ENCODE peak calls at places on chromosomes 7 and 10, in five cellular contexts. One of them, this sample, is unnamed.

GRCh38 chr10:132078746-132079345 is 13.1 kb downstream of the JAKMIP3 start:
- DNase-seq in NCI-H69: no peak
- DNase-seq in AG08395: no peak
- DNase-seq in kidney tubule cell: no peak
- DNase-seq in EH: no peak
- DNase-seq in this sample: no peak

GRCh38 chr7:36995776-36996175 is 271.5 kb upstream of the AOAH start:
- DNase-seq in NCI-H69: no peak
- DNase-seq in AG08395: no peak
- DNase-seq in kidney tubule cell: no peak
- DNase-seq in EH: no peak
- DNase-seq in this sample: no peak

GRCh38 chr10:27542324-27542723 is 38.2 kb downstream of the RAB18 start:
- DNase-seq in NCI-H69: no peak
- DNase-seq in AG08395: no peak
- DNase-seq in kidney tubule cell: no peak
- DNase-seq in EH: no peak
- DNase-seq in this sample: no peak

GRCh38 chr7:1240917-1241509 is 8.3 kb downstream of the UNCX start:
- DNase-seq in NCI-H69: peak; percentile 32
- DNase-seq in AG08395: no peak
- DNase-seq in kidney tubule cell: no peak
- DNase-seq in EH: no peak
- DNase-seq in this sample: no peak

GRCh38 chr10:57168703-57169240 is 807.7 kb upstream of the ZWINT start:
- DNase-seq in NCI-H69: peak; percentile 47
- DNase-seq in AG08395: no peak
- DNase-seq in kidney tubule cell: no peak
- DNase-seq in EH: no peak
- DNase-seq in this sample: no peak

GRCh38 chr7:86926732-86927131 is 132.7 kb downstream of the ELAPOR2 start:
- DNase-seq in NCI-H69: peak; percentile 76
- DNase-seq in AG08395: peak; percentile 76
- DNase-seq in kidney tubule cell: peak; percentile 48
- DNase-seq in EH: peak; percentile 58
- DNase-seq in this sample: peak; percentile 52

GRCh38 chr10:13483951-13484350 is 44.9 kb downstream of the BEND7 start:
- DNase-seq in NCI-H69: no peak
- DNase-seq in AG08395: no peak
- DNase-seq in kidney tubule cell: peak; percentile 62
- DNase-seq in EH: no peak
- DNase-seq in this sample: no peak

GRCh38 chr10:77186936-77187335 is 450.7 kb downstream of the KCNMA1 start:
- DNase-seq in NCI-H69: no peak
- DNase-seq in AG08395: no peak
- DNase-seq in kidney tubule cell: peak; percentile 34
- DNase-seq in EH: peak; percentile 75
- DNase-seq in this sample: no peak

GRCh38 chr7:8638076-8638475 is 204.7 kb downstream of the NXPH1 start:
- DNase-seq in NCI-H69: peak; percentile 99
- DNase-seq in AG08395: no peak
- DNase-seq in kidney tubule cell: no peak
- DNase-seq in EH: no peak
- DNase-seq in this sample: peak; percentile 99

GRCh38 chr7:80711521-80711920 is 73.1 kb downstream of the CD36 start:
- DNase-seq in NCI-H69: peak; percentile 41
- DNase-seq in AG08395: peak; percentile 59
- DNase-seq in kidney tubule cell: peak; percentile 70
- DNase-seq in EH: no peak
- DNase-seq in this sample: no peak

GRCh38 chr10:4677296-4678021 is 148.5 kb upstream of the AKR1E2 start:
- DNase-seq in NCI-H69: no peak
- DNase-seq in AG08395: no peak
- DNase-seq in kidney tubule cell: peak; percentile 51
- DNase-seq in EH: no peak
- DNase-seq in this sample: no peak

GRCh38 chr7:132882714-132883428 is 199.0 kb downstream of the CHCHD3 start:
- DNase-seq in NCI-H69: peak; percentile 18
- DNase-seq in AG08395: no peak
- DNase-seq in kidney tubule cell: no peak
- DNase-seq in EH: no peak
- DNase-seq in this sample: no peak

GRCh38 chr10:122703483-122704448 is 4.1 kb upstream of the C10orf120 start:
- DNase-seq in NCI-H69: peak; percentile 54
- DNase-seq in AG08395: peak; percentile 86
- DNase-seq in kidney tubule cell: peak; percentile 66
- DNase-seq in EH: peak; percentile 52
- DNase-seq in this sample: peak; percentile 66

GRCh38 chr10:100836891-100837290 is 75.9 kb upstream of the SLF2 start:
- DNase-seq in NCI-H69: no peak
- DNase-seq in AG08395: no peak
- DNase-seq in kidney tubule cell: no peak
- DNase-seq in EH: no peak
- DNase-seq in this sample: peak; percentile 9

GRCh38 chr7:158394936-158395335 is 192.7 kb downstream of the PTPRN2 start:
- DNase-seq in NCI-H69: peak; percentile 67
- DNase-seq in AG08395: no peak
- DNase-seq in kidney tubule cell: no peak
- DNase-seq in EH: no peak
- DNase-seq in this sample: peak; percentile 45

GRCh38 chr10:66321746-66322145 is 604.1 kb upstream of the LRRTM3 start:
- DNase-seq in NCI-H69: no peak
- DNase-seq in AG08395: no peak
- DNase-seq in kidney tubule cell: no peak
- DNase-seq in EH: no peak
- DNase-seq in this sample: no peak

GRCh38 chr7:144384555-144385245 is 18.8 kb downstream of the NOBOX start:
- DNase-seq in NCI-H69: no peak
- DNase-seq in AG08395: peak; percentile 37
- DNase-seq in kidney tubule cell: peak; percentile 90
- DNase-seq in EH: peak; percentile 35
- DNase-seq in this sample: no peak

GRCh38 chr7:83824214-83824613 is 175.3 kb upstream of the SEMA3E start:
- DNase-seq in NCI-H69: no peak
- DNase-seq in AG08395: no peak
- DNase-seq in kidney tubule cell: peak; percentile 8
- DNase-seq in EH: no peak
- DNase-seq in this sample: no peak

GRCh38 chr7:114759347-114760062 is 162.4 kb upstream of the MDFIC start:
- DNase-seq in NCI-H69: peak; percentile 95
- DNase-seq in AG08395: no peak
- DNase-seq in kidney tubule cell: peak; percentile 43
- DNase-seq in EH: no peak
- DNase-seq in this sample: no peak

GRCh38 chr7:42233939-42234338 is 3.1 kb downstream of the GLI3 start:
- DNase-seq in NCI-H69: no peak
- DNase-seq in AG08395: no peak
- DNase-seq in kidney tubule cell: peak; percentile 21
- DNase-seq in EH: peak; percentile 56
- DNase-seq in this sample: no peak

GRCh38 chr10:118002581-118002980 is 44.2 kb downstream of the RAB11FIP2 start:
- DNase-seq in NCI-H69: peak; percentile 28
- DNase-seq in AG08395: no peak
- DNase-seq in kidney tubule cell: peak; percentile 61
- DNase-seq in EH: peak; percentile 59
- DNase-seq in this sample: no peak

GRCh38 chr10:104342941-104343411 is 4.7 kb upstream of the ITPRIP start:
- DNase-seq in NCI-H69: no peak
- DNase-seq in AG08395: no peak
- DNase-seq in kidney tubule cell: no peak
- DNase-seq in EH: peak; percentile 67
- DNase-seq in this sample: no peak

GRCh38 chr7:157689269-157690057 is 352.7 kb downstream of the DNAJB6 start:
- DNase-seq in NCI-H69: no peak
- DNase-seq in AG08395: no peak
- DNase-seq in kidney tubule cell: no peak
- DNase-seq in EH: no peak
- DNase-seq in this sample: no peak

This sample was measured in NCI-H2171 treated with DMSO at 0.1 percent for 48 hours.